ENCODE peak calls at places on chromosomes 3 and 15, in five cellular contexts. One of them, this sample, is unnamed.

GRCh38 chr3:63912768-63913588 is 795 bp upstream of the SCAANT1 start:
- DNase-seq in mesothelial cell of epicardium: no peak
- DNase-seq in spleen: peak
- DNase-seq in activated T-helper 1 cell treated with anti-CD3 and anti-CD28 coated beads, Interleukin-2, amount 50 U/mL, for 16 hours: peak
- DNase-seq in T-cell: peak
- DNase-seq in this sample: peak

GRCh38 chr3:119898478-119899177 is 116.7 kb downstream of the NR1I2 start:
- DNase-seq in mesothelial cell of epicardium: no peak
- DNase-seq in spleen: no peak
- DNase-seq in activated T-helper 1 cell treated with anti-CD3 and anti-CD28 coated beads, Interleukin-2, amount 50 U/mL, for 16 hours: no peak
- DNase-seq in T-cell: no peak
- DNase-seq in this sample: no peak

GRCh38 chr3:100216713-100217112 is 44.1 kb upstream of the TBC1D23 start:
- DNase-seq in mesothelial cell of epicardium: no peak
- DNase-seq in spleen: no peak
- DNase-seq in activated T-helper 1 cell treated with anti-CD3 and anti-CD28 coated beads, Interleukin-2, amount 50 U/mL, for 16 hours: no peak
- DNase-seq in T-cell: no peak
- DNase-seq in this sample: no peak

GRCh38 chr3:88219138-88219792 is 69.5 kb downstream of the C3orf38 start:
- DNase-seq in mesothelial cell of epicardium: no peak
- DNase-seq in spleen: no peak
- DNase-seq in activated T-helper 1 cell treated with anti-CD3 and anti-CD28 coated beads, Interleukin-2, amount 50 U/mL, for 16 hours: no peak
- DNase-seq in T-cell: no peak
- DNase-seq in this sample: no peak

GRCh38 chr3:45219694-45220093 is 6.4 kb downstream of the TMEM158 start:
- DNase-seq in mesothelial cell of epicardium: no peak
- DNase-seq in spleen: no peak
- DNase-seq in activated T-helper 1 cell treated with anti-CD3 and anti-CD28 coated beads, Interleukin-2, amount 50 U/mL, for 16 hours: no peak
- DNase-seq in T-cell: no peak
- DNase-seq in this sample: no peak

GRCh38 chr15:96699871-96700401 is 369.4 kb downstream of the NR2F2 start:
- DNase-seq in mesothelial cell of epicardium: no peak
- DNase-seq in spleen: no peak
- DNase-seq in activated T-helper 1 cell treated with anti-CD3 and anti-CD28 coated beads, Interleukin-2, amount 50 U/mL, for 16 hours: no peak
- DNase-seq in T-cell: no peak
- DNase-seq in this sample: no peak

GRCh38 chr3:187646906-187647660 is 23.1 kb downstream of the SST start:
- DNase-seq in mesothelial cell of epicardium: no peak
- DNase-seq in spleen: no peak
- DNase-seq in activated T-helper 1 cell treated with anti-CD3 and anti-CD28 coated beads, Interleukin-2, amount 50 U/mL, for 16 hours: no peak
- DNase-seq in T-cell: no peak
- DNase-seq in this sample: no peak

GRCh38 chr3:113537155-113537554 is 4.8 kb downstream of the SIDT1 start:
- DNase-seq in mesothelial cell of epicardium: no peak
- DNase-seq in spleen: no peak
- DNase-seq in activated T-helper 1 cell treated with anti-CD3 and anti-CD28 coated beads, Interleukin-2, amount 50 U/mL, for 16 hours: no peak
- DNase-seq in T-cell: no peak
- DNase-seq in this sample: no peak

GRCh38 chr3:190912736-190913135 is 50.2 kb upstream of the GMNC start:
- DNase-seq in mesothelial cell of epicardium: no peak
- DNase-seq in spleen: no peak
- DNase-seq in activated T-helper 1 cell treated with anti-CD3 and anti-CD28 coated beads, Interleukin-2, amount 50 U/mL, for 16 hours: no peak
- DNase-seq in T-cell: no peak
- DNase-seq in this sample: no peak

GRCh38 chr3:27287052-27287451 is 82.1 kb downstream of the NEK10 start:
- DNase-seq in mesothelial cell of epicardium: no peak
- DNase-seq in spleen: no peak
- DNase-seq in activated T-helper 1 cell treated with anti-CD3 and anti-CD28 coated beads, Interleukin-2, amount 50 U/mL, for 16 hours: no peak
- DNase-seq in T-cell: no peak
- DNase-seq in this sample: no peak

GRCh38 chr15:59366368-59367021 is 6.2 kb downstream of the MYO1E start:
- DNase-seq in mesothelial cell of epicardium: no peak
- DNase-seq in spleen: no peak
- DNase-seq in activated T-helper 1 cell treated with anti-CD3 and anti-CD28 coated beads, Interleukin-2, amount 50 U/mL, for 16 hours: no peak
- DNase-seq in T-cell: no peak
- DNase-seq in this sample: no peak

GRCh38 chr3:184602406-184603155 is 41.0 kb downstream of the EPHB3 start:
- DNase-seq in mesothelial cell of epicardium: no peak
- DNase-seq in spleen: no peak
- DNase-seq in activated T-helper 1 cell treated with anti-CD3 and anti-CD28 coated beads, Interleukin-2, amount 50 U/mL, for 16 hours: no peak
- DNase-seq in T-cell: no peak
- DNase-seq in this sample: no peak

GRCh38 chr3:18246336-18247060 is 178.6 kb downstream of the SATB1 start:
- DNase-seq in mesothelial cell of epicardium: no peak
- DNase-seq in spleen: no peak
- DNase-seq in activated T-helper 1 cell treated with anti-CD3 and anti-CD28 coated beads, Interleukin-2, amount 50 U/mL, for 16 hours: no peak
- DNase-seq in T-cell: no peak
- DNase-seq in this sample: no peak

GRCh38 chr15:32824777-32825176 is 107.0 kb downstream of the GREM1 start:
- DNase-seq in mesothelial cell of epicardium: no peak
- DNase-seq in spleen: no peak
- DNase-seq in activated T-helper 1 cell treated with anti-CD3 and anti-CD28 coated beads, Interleukin-2, amount 50 U/mL, for 16 hours: no peak
- DNase-seq in T-cell: no peak
- DNase-seq in this sample: no peak

GRCh38 chr15:88981244-88982215 is 68.4 kb upstream of the MFGE8 start:
- DNase-seq in mesothelial cell of epicardium: no peak
- DNase-seq in spleen: no peak
- DNase-seq in activated T-helper 1 cell treated with anti-CD3 and anti-CD28 coated beads, Interleukin-2, amount 50 U/mL, for 16 hours: no peak
- DNase-seq in T-cell: no peak
- DNase-seq in this sample: no peak

GRCh38 chr3:47381317-47382157 is 716 bp downstream of the PTPN23 start:
- DNase-seq in mesothelial cell of epicardium: peak
- DNase-seq in spleen: peak
- DNase-seq in activated T-helper 1 cell treated with anti-CD3 and anti-CD28 coated beads, Interleukin-2, amount 50 U/mL, for 16 hours: peak
- DNase-seq in T-cell: peak
- DNase-seq in this sample: peak

GRCh38 chr3:124861041-124861440 is 26.1 kb downstream of the ITGB5 start:
- DNase-seq in mesothelial cell of epicardium: no peak
- DNase-seq in spleen: no peak
- DNase-seq in activated T-helper 1 cell treated with anti-CD3 and anti-CD28 coated beads, Interleukin-2, amount 50 U/mL, for 16 hours: no peak
- DNase-seq in T-cell: no peak
- DNase-seq in this sample: no peak

GRCh38 chr3:125123906-125124305 is 68.1 kb upstream of the HEG1 start:
- DNase-seq in mesothelial cell of epicardium: no peak
- DNase-seq in spleen: no peak
- DNase-seq in activated T-helper 1 cell treated with anti-CD3 and anti-CD28 coated beads, Interleukin-2, amount 50 U/mL, for 16 hours: no peak
- DNase-seq in T-cell: no peak
- DNase-seq in this sample: no peak

GRCh38 chr3:4976109-4976508 is 3.1 kb upstream of the BHLHE40 start:
- DNase-seq in mesothelial cell of epicardium: no peak
- DNase-seq in spleen: peak
- DNase-seq in activated T-helper 1 cell treated with anti-CD3 and anti-CD28 coated beads, Interleukin-2, amount 50 U/mL, for 16 hours: no peak
- DNase-seq in T-cell: no peak
- DNase-seq in this sample: no peak

GRCh38 chr15:45551691-45552090 is 29.1 kb upstream of the SLC30A4 start:
- DNase-seq in mesothelial cell of epicardium: no peak
- DNase-seq in spleen: no peak
- DNase-seq in activated T-helper 1 cell treated with anti-CD3 and anti-CD28 coated beads, Interleukin-2, amount 50 U/mL, for 16 hours: no peak
- DNase-seq in T-cell: no peak
- DNase-seq in this sample: no peak

GRCh38 chr3:48655063-48655462 is 7.6 kb downstream of the CELSR3 start:
- DNase-seq in mesothelial cell of epicardium: no peak
- DNase-seq in spleen: no peak
- DNase-seq in activated T-helper 1 cell treated with anti-CD3 and anti-CD28 coated beads, Interleukin-2, amount 50 U/mL, for 16 hours: no peak
- DNase-seq in T-cell: no peak
- DNase-seq in this sample: no peak

GRCh38 chr3:30984855-30985793 is 90.7 kb upstream of the GADL1 start:
- DNase-seq in mesothelial cell of epicardium: no peak
- DNase-seq in spleen: no peak
- DNase-seq in activated T-helper 1 cell treated with anti-CD3 and anti-CD28 coated beads, Interleukin-2, amount 50 U/mL, for 16 hours: no peak
- DNase-seq in T-cell: no peak
- DNase-seq in this sample: no peak

GRCh38 chr3:136787226-136787793 is 31.6 kb upstream of the SLC35G2 start:
- DNase-seq in mesothelial cell of epicardium: no peak
- DNase-seq in spleen: no peak
- DNase-seq in activated T-helper 1 cell treated with anti-CD3 and anti-CD28 coated beads, Interleukin-2, amount 50 U/mL, for 16 hours: no peak
- DNase-seq in T-cell: peak
- DNase-seq in this sample: no peak

GRCh38 chr3:147191795-147192385 is 214.5 kb downstream of the ZIC4 start:
- DNase-seq in mesothelial cell of epicardium: no peak
- DNase-seq in spleen: no peak
- DNase-seq in activated T-helper 1 cell treated with anti-CD3 and anti-CD28 coated beads, Interleukin-2, amount 50 U/mL, for 16 hours: no peak
- DNase-seq in T-cell: no peak
- DNase-seq in this sample: no peak

GRCh38 chr15:79035814-79036213 is 54.8 kb downstream of the RASGRF1 start:
- DNase-seq in mesothelial cell of epicardium: no peak
- DNase-seq in spleen: no peak
- DNase-seq in activated T-helper 1 cell treated with anti-CD3 and anti-CD28 coated beads, Interleukin-2, amount 50 U/mL, for 16 hours: no peak
- DNase-seq in T-cell: no peak
- DNase-seq in this sample: no peak

GRCh38 chr3:29668728-29669127 is 387.9 kb downstream of the RBMS3 start:
- DNase-seq in mesothelial cell of epicardium: no peak
- DNase-seq in spleen: no peak
- DNase-seq in activated T-helper 1 cell treated with anti-CD3 and anti-CD28 coated beads, Interleukin-2, amount 50 U/mL, for 16 hours: no peak
- DNase-seq in T-cell: no peak
- DNase-seq in this sample: no peak

GRCh38 chr3:53161820-53162671 is 1.0 kb downstream of the PRKCD start:
- DNase-seq in mesothelial cell of epicardium: no peak
- DNase-seq in spleen: peak
- DNase-seq in activated T-helper 1 cell treated with anti-CD3 and anti-CD28 coated beads, Interleukin-2, amount 50 U/mL, for 16 hours: no peak
- DNase-seq in T-cell: peak
- DNase-seq in this sample: peak

GRCh38 chr3:41350441-41350840 is 151.1 kb downstream of the CTNNB1 start:
- DNase-seq in mesothelial cell of epicardium: no peak
- DNase-seq in spleen: no peak
- DNase-seq in activated T-helper 1 cell treated with anti-CD3 and anti-CD28 coated beads, Interleukin-2, amount 50 U/mL, for 16 hours: no peak
- DNase-seq in T-cell: no peak
- DNase-seq in this sample: no peak

GRCh38 chr3:50450135-50450911 is 53.1 kb downstream of the CACNA2D2 start:
- DNase-seq in mesothelial cell of epicardium: no peak
- DNase-seq in spleen: peak
- DNase-seq in activated T-helper 1 cell treated with anti-CD3 and anti-CD28 coated beads, Interleukin-2, amount 50 U/mL, for 16 hours: peak
- DNase-seq in T-cell: peak
- DNase-seq in this sample: peak

GRCh38 chr3:168616901-168617300 is 521.2 kb upstream of the GOLIM4 start:
- DNase-seq in mesothelial cell of epicardium: no peak
- DNase-seq in spleen: no peak
- DNase-seq in activated T-helper 1 cell treated with anti-CD3 and anti-CD28 coated beads, Interleukin-2, amount 50 U/mL, for 16 hours: no peak
- DNase-seq in T-cell: no peak
- DNase-seq in this sample: no peak

GRCh38 chr15:65052956-65053355 is 7.8 kb downstream of the SLC51B start:
- DNase-seq in mesothelial cell of epicardium: no peak
- DNase-seq in spleen: no peak
- DNase-seq in activated T-helper 1 cell treated with anti-CD3 and anti-CD28 coated beads, Interleukin-2, amount 50 U/mL, for 16 hours: no peak
- DNase-seq in T-cell: no peak
- DNase-seq in this sample: no peak

GRCh38 chr3:104629038-104629437 is 737.7 kb upstream of the ALCAM start:
- DNase-seq in mesothelial cell of epicardium: no peak
- DNase-seq in spleen: no peak
- DNase-seq in activated T-helper 1 cell treated with anti-CD3 and anti-CD28 coated beads, Interleukin-2, amount 50 U/mL, for 16 hours: no peak
- DNase-seq in T-cell: no peak
- DNase-seq in this sample: no peak

GRCh38 chr15:100008258-100008657 is 275.0 kb upstream of the LYSMD4 start:
- DNase-seq in mesothelial cell of epicardium: no peak
- DNase-seq in spleen: no peak
- DNase-seq in activated T-helper 1 cell treated with anti-CD3 and anti-CD28 coated beads, Interleukin-2, amount 50 U/mL, for 16 hours: no peak
- DNase-seq in T-cell: no peak
- DNase-seq in this sample: no peak

GRCh38 chr3:24263069-24263668 is 231.5 kb downstream of the THRB start:
- DNase-seq in mesothelial cell of epicardium: no peak
- DNase-seq in spleen: no peak
- DNase-seq in activated T-helper 1 cell treated with anti-CD3 and anti-CD28 coated beads, Interleukin-2, amount 50 U/mL, for 16 hours: no peak
- DNase-seq in T-cell: no peak
- DNase-seq in this sample: no peak

GRCh38 chr3:126417461-126418255 is 22.9 kb downstream of the CFAP100 start:
- DNase-seq in mesothelial cell of epicardium: no peak
- DNase-seq in spleen: peak
- DNase-seq in activated T-helper 1 cell treated with anti-CD3 and anti-CD28 coated beads, Interleukin-2, amount 50 U/mL, for 16 hours: no peak
- DNase-seq in T-cell: no peak
- DNase-seq in this sample: no peak

GRCh38 chr3:111739241-111739952 is 119.7 kb upstream of the PHLDB2 start:
- DNase-seq in mesothelial cell of epicardium: no peak
- DNase-seq in spleen: no peak
- DNase-seq in activated T-helper 1 cell treated with anti-CD3 and anti-CD28 coated beads, Interleukin-2, amount 50 U/mL, for 16 hours: no peak
- DNase-seq in T-cell: no peak
- DNase-seq in this sample: no peak

This sample was measured in effector CD4-positive, alpha-beta T cell.